ENCODE peak calls at places on chromosome 18, in eight cellular contexts. L, E, G, N, M, D, U and X are unnamed samples.

GRCh38 chr18:47260138-47260923 is 8.9 kb upstream of the SKOR2 start:
- DNase-seq in L (no peak), E (no peak), G (peak; percentile 26), N (no peak), M (peak; percentile 95), D (no peak), U (peak; percentile 50), X (peak; percentile 81)

GRCh38 chr18:44437603-44438002 is 243.1 kb upstream of the SETBP1 start:
- DNase-seq in L (no peak), E (no peak), G (no peak), N (no peak), M (no peak), D (no peak), U (no peak), X (no peak)

GRCh38 chr18:21051615-21052014 is 60.0 kb downstream of the ROCK1 start:
- DNase-seq in L (no peak), E (no peak), G (no peak), N (no peak), M (no peak), D (no peak), U (no peak), X (no peak)

GRCh38 chr18:76741346-76741745 is 81.0 kb upstream of the ZNF236 start:
- DNase-seq in L (no peak), E (no peak), G (no peak), N (no peak), M (no peak), D (no peak), U (no peak), X (no peak)

GRCh38 chr18:64539852-64540251 is 391.0 kb upstream of the LINC00305 start:
- DNase-seq in L (no peak), E (no peak), G (no peak), N (no peak), M (no peak), D (no peak), U (no peak), X (no peak)

GRCh38 chr18:47944972-47945843 is 14.7 kb upstream of the SMAD2 start:
- DNase-seq in L (no peak), E (no peak), G (peak; percentile 89), N (no peak), M (no peak), D (no peak), U (peak; percentile 64), X (no peak)

GRCh38 chr18:63342206-63342605 is 22.6 kb upstream of the BCL2 start:
- DNase-seq in L (no peak), E (no peak), G (peak; percentile 40), N (no peak), M (peak; percentile 53), D (no peak), U (peak; percentile 56), X (peak; percentile 47)

GRCh38 chr18:77407733-77408132 is 158.1 kb downstream of the GALR1 start:
- DNase-seq in L (no peak), E (no peak), G (no peak), N (no peak), M (no peak), D (no peak), U (no peak), X (no peak)

GRCh38 chr18:55794288-55795052 is 206.5 kb upstream of the TCF4 start:
- DNase-seq in L (no peak), E (no peak), G (no peak), N (no peak), M (no peak), D (no peak), U (no peak), X (no peak)

GRCh38 chr18:55096261-55097026 is 137.2 kb upstream of the CCDC68 start:
- DNase-seq in L (no peak), E (no peak), G (peak; percentile 81), N (peak; percentile 32), M (no peak), D (no peak), U (peak; percentile 80), X (peak; percentile 13)